ENCODE peak calls at places on chromosomes 1 and 21, in eight cellular contexts. One of them, this sample, is unnamed.

GRCh38 chr21:25133939-25134338 is 473.3 kb downstream of the MRPL39 start:
- DNase-seq in cardiac fibroblast: no peak
- DNase-seq in left ventricle myocardium superior: no peak
- DNase-seq in IMR-90: peak
- DNase-seq in CD4-positive, alpha-beta T cell: no peak
- DNase-seq in activated naive CD4-positive, alpha-beta T cell treated with anti-CD3 and anti-CD28 coated beads, Interleukin-2, amount 10 ng/mL, durations not matched to agents 7 days and 5 days: no peak
- DNase-seq in astrocyte of the spinal cord: peak
- DNase-seq in SK-MEL-5: no peak
- DNase-seq in this sample: no peak

GRCh38 chr1:112083487-112083886 is 94.0 kb upstream of the KCND3 start:
- DNase-seq in CD4-positive, alpha-beta T cell: no peak
- DNase-seq in activated naive CD4-positive, alpha-beta T cell treated with anti-CD3 and anti-CD28 coated beads, Interleukin-2, amount 10 ng/mL, durations not matched to agents 7 days and 5 days: no peak
- DNase-seq in left ventricle myocardium superior: no peak
- DNase-seq in SK-MEL-5: no peak
- DNase-seq in IMR-90: peak
- DNase-seq in cardiac fibroblast: peak
- DNase-seq in astrocyte of the spinal cord: peak
- DNase-seq in this sample: no peak

GRCh38 chr21:43921979-43922945 is 57.2 kb downstream of the AGPAT3 start:
- DNase-seq in left ventricle myocardium superior: no peak
- DNase-seq in SK-MEL-5: no peak
- DNase-seq in astrocyte of the spinal cord: no peak
- DNase-seq in activated naive CD4-positive, alpha-beta T cell treated with anti-CD3 and anti-CD28 coated beads, Interleukin-2, amount 10 ng/mL, durations not matched to agents 7 days and 5 days: peak
- DNase-seq in IMR-90: peak
- DNase-seq in CD4-positive, alpha-beta T cell: peak
- DNase-seq in cardiac fibroblast: peak
- DNase-seq in this sample: no peak

GRCh38 chr1:204227996-204228785 is 14.4 kb upstream of the GOLT1A start:
- DNase-seq in left ventricle myocardium superior: no peak
- DNase-seq in IMR-90: no peak
- DNase-seq in astrocyte of the spinal cord: no peak
- DNase-seq in cardiac fibroblast: no peak
- DNase-seq in activated naive CD4-positive, alpha-beta T cell treated with anti-CD3 and anti-CD28 coated beads, Interleukin-2, amount 10 ng/mL, durations not matched to agents 7 days and 5 days: no peak
- DNase-seq in CD4-positive, alpha-beta T cell: no peak
- DNase-seq in SK-MEL-5: no peak
- DNase-seq in this sample: no peak

GRCh38 chr1:162142968-162143367 is 73.5 kb downstream of the NOS1AP start:
- DNase-seq in SK-MEL-5: no peak
- DNase-seq in cardiac fibroblast: no peak
- DNase-seq in activated naive CD4-positive, alpha-beta T cell treated with anti-CD3 and anti-CD28 coated beads, Interleukin-2, amount 10 ng/mL, durations not matched to agents 7 days and 5 days: no peak
- DNase-seq in astrocyte of the spinal cord: no peak
- DNase-seq in IMR-90: no peak
- DNase-seq in CD4-positive, alpha-beta T cell: no peak
- DNase-seq in left ventricle myocardium superior: no peak
- DNase-seq in this sample: no peak

GRCh38 chr1:41687007-41687406 is 202.5 kb upstream of the EDN2 start:
- DNase-seq in CD4-positive, alpha-beta T cell: no peak
- DNase-seq in left ventricle myocardium superior: no peak
- DNase-seq in SK-MEL-5: no peak
- DNase-seq in activated naive CD4-positive, alpha-beta T cell treated with anti-CD3 and anti-CD28 coated beads, Interleukin-2, amount 10 ng/mL, durations not matched to agents 7 days and 5 days: no peak
- DNase-seq in cardiac fibroblast: no peak
- DNase-seq in astrocyte of the spinal cord: no peak
- DNase-seq in IMR-90: no peak
- DNase-seq in this sample: peak

GRCh38 chr1:247531937-247532336 is 4.3 kb downstream of the OR2C3 start:
- DNase-seq in SK-MEL-5: peak
- DNase-seq in left ventricle myocardium superior: no peak
- DNase-seq in cardiac fibroblast: no peak
- DNase-seq in CD4-positive, alpha-beta T cell: no peak
- DNase-seq in activated naive CD4-positive, alpha-beta T cell treated with anti-CD3 and anti-CD28 coated beads, Interleukin-2, amount 10 ng/mL, durations not matched to agents 7 days and 5 days: no peak
- DNase-seq in astrocyte of the spinal cord: no peak
- DNase-seq in IMR-90: no peak
- DNase-seq in this sample: no peak

GRCh38 chr1:243465738-243466137 is 209.9 kb downstream of the SDCCAG8 start:
- DNase-seq in CD4-positive, alpha-beta T cell: no peak
- DNase-seq in cardiac fibroblast: no peak
- DNase-seq in IMR-90: no peak
- DNase-seq in left ventricle myocardium superior: no peak
- DNase-seq in astrocyte of the spinal cord: no peak
- DNase-seq in activated naive CD4-positive, alpha-beta T cell treated with anti-CD3 and anti-CD28 coated beads, Interleukin-2, amount 10 ng/mL, durations not matched to agents 7 days and 5 days: no peak
- DNase-seq in SK-MEL-5: no peak
- DNase-seq in this sample: no peak

GRCh38 chr1:27542463-27543273 is 52.7 kb upstream of the WASF2 start:
- DNase-seq in cardiac fibroblast: peak
- DNase-seq in activated naive CD4-positive, alpha-beta T cell treated with anti-CD3 and anti-CD28 coated beads, Interleukin-2, amount 10 ng/mL, durations not matched to agents 7 days and 5 days: no peak
- DNase-seq in CD4-positive, alpha-beta T cell: no peak
- DNase-seq in astrocyte of the spinal cord: peak
- DNase-seq in left ventricle myocardium superior: peak
- DNase-seq in SK-MEL-5: peak
- DNase-seq in IMR-90: peak
- DNase-seq in this sample: no peak

GRCh38 chr1:911875-912739 is 11.6 kb upstream of the SAMD11 start:
- DNase-seq in CD4-positive, alpha-beta T cell: no peak
- DNase-seq in activated naive CD4-positive, alpha-beta T cell treated with anti-CD3 and anti-CD28 coated beads, Interleukin-2, amount 10 ng/mL, durations not matched to agents 7 days and 5 days: peak
- DNase-seq in astrocyte of the spinal cord: no peak
- DNase-seq in IMR-90: no peak
- DNase-seq in SK-MEL-5: no peak
- DNase-seq in cardiac fibroblast: no peak
- DNase-seq in left ventricle myocardium superior: peak
- DNase-seq in this sample: peak

GRCh38 chr1:72281144-72281543 is 1.2 kb downstream of the NEGR1 start:
- DNase-seq in CD4-positive, alpha-beta T cell: no peak
- DNase-seq in cardiac fibroblast: no peak
- DNase-seq in left ventricle myocardium superior: no peak
- DNase-seq in SK-MEL-5: no peak
- DNase-seq in activated naive CD4-positive, alpha-beta T cell treated with anti-CD3 and anti-CD28 coated beads, Interleukin-2, amount 10 ng/mL, durations not matched to agents 7 days and 5 days: no peak
- DNase-seq in astrocyte of the spinal cord: peak
- DNase-seq in IMR-90: peak
- DNase-seq in this sample: no peak

GRCh38 chr1:41239988-41240610 is 2.0 kb downstream of the SCMH1 start:
- DNase-seq in cardiac fibroblast: peak
- DNase-seq in IMR-90: peak
- DNase-seq in SK-MEL-5: peak
- DNase-seq in CD4-positive, alpha-beta T cell: no peak
- DNase-seq in activated naive CD4-positive, alpha-beta T cell treated with anti-CD3 and anti-CD28 coated beads, Interleukin-2, amount 10 ng/mL, durations not matched to agents 7 days and 5 days: no peak
- DNase-seq in astrocyte of the spinal cord: peak
- DNase-seq in left ventricle myocardium superior: no peak
- DNase-seq in this sample: no peak

GRCh38 chr1:219940707-219941106 is 12.3 kb upstream of the SLC30A10 start:
- DNase-seq in IMR-90: no peak
- DNase-seq in activated naive CD4-positive, alpha-beta T cell treated with anti-CD3 and anti-CD28 coated beads, Interleukin-2, amount 10 ng/mL, durations not matched to agents 7 days and 5 days: no peak
- DNase-seq in cardiac fibroblast: no peak
- DNase-seq in left ventricle myocardium superior: no peak
- DNase-seq in SK-MEL-5: no peak
- DNase-seq in CD4-positive, alpha-beta T cell: no peak
- DNase-seq in astrocyte of the spinal cord: peak
- DNase-seq in this sample: no peak

GRCh38 chr21:42724226-42724920 is 71.0 kb downstream of the PDE9A start:
- DNase-seq in CD4-positive, alpha-beta T cell: no peak
- DNase-seq in cardiac fibroblast: peak
- DNase-seq in SK-MEL-5: peak
- DNase-seq in activated naive CD4-positive, alpha-beta T cell treated with anti-CD3 and anti-CD28 coated beads, Interleukin-2, amount 10 ng/mL, durations not matched to agents 7 days and 5 days: no peak
- DNase-seq in left ventricle myocardium superior: no peak
- DNase-seq in astrocyte of the spinal cord: peak
- DNase-seq in IMR-90: peak
- DNase-seq in this sample: no peak

GRCh38 chr1:76668046-76668445 is 199.2 kb upstream of the ST6GALNAC5 start:
- DNase-seq in CD4-positive, alpha-beta T cell: no peak
- DNase-seq in cardiac fibroblast: no peak
- DNase-seq in IMR-90: no peak
- DNase-seq in SK-MEL-5: peak
- DNase-seq in left ventricle myocardium superior: no peak
- DNase-seq in activated naive CD4-positive, alpha-beta T cell treated with anti-CD3 and anti-CD28 coated beads, Interleukin-2, amount 10 ng/mL, durations not matched to agents 7 days and 5 days: no peak
- DNase-seq in astrocyte of the spinal cord: peak
- DNase-seq in this sample: no peak

GRCh38 chr1:47449702-47450552 is 12.1 kb downstream of the FOXD2 start:
- DNase-seq in SK-MEL-5: peak
- DNase-seq in cardiac fibroblast: peak
- DNase-seq in astrocyte of the spinal cord: no peak
- DNase-seq in IMR-90: no peak
- DNase-seq in left ventricle myocardium superior: peak
- DNase-seq in CD4-positive, alpha-beta T cell: no peak
- DNase-seq in activated naive CD4-positive, alpha-beta T cell treated with anti-CD3 and anti-CD28 coated beads, Interleukin-2, amount 10 ng/mL, durations not matched to agents 7 days and 5 days: no peak
- DNase-seq in this sample: peak

This sample was measured in upper lobe of right lung.